ENCODE peak calls at places on chromosomes 12 and 14, in four cellular contexts. A is spleen; C is stimulated activated CD8-positive, alpha-beta memory T cell treated with anti-CD3 and anti-CD28 coated beads, Interleukin-2, amount 100 ng/mL, for 48 hours; Y is choroid plexus epithelial cell. M is an unnamed sample.

GRCh38 chr12:60451457-60451856 is 855.6 kb downstream of the SLC16A7 start:
- DNase-seq in C (no peak), A (no peak), Y (no peak), M (no peak)

GRCh38 chr14:80433811-80434210 is 222.5 kb upstream of the DIO2 start:
- DNase-seq in C (no peak), Y (no peak), A (no peak), M (no peak)

GRCh38 chr14:74444866-74445265 is 18.9 kb upstream of the SYNDIG1L start:
- DNase-seq in A (no peak), C (no peak), Y (no peak), M (no peak)

GRCh38 chr12:59936546-59936945 is 340.7 kb downstream of the SLC16A7 start:
- DNase-seq in A (no peak), C (no peak), Y (no peak), M (no peak)

GRCh38 chr12:57299514-57300016 is 48.6 kb upstream of the STAC3 start:
- DNase-seq in C (no peak), A (no peak), Y (peak), M (no peak)

GRCh38 chr14:105168979-105169507 is 467 bp upstream of the JAG2 start:
- DNase-seq in Y (no peak), A (no peak), C (no peak), M (no peak)

GRCh38 chr14:65239897-65240296 is 137.6 kb upstream of the MAX start:
- DNase-seq in C (no peak), Y (no peak), A (no peak), M (no peak)

GRCh38 chr14:96151242-96151641 is 53.4 kb upstream of the BDKRB2 start:
- DNase-seq in C (no peak), Y (no peak), A (peak), M (no peak)

GRCh38 chr12:52041695-52042123 is 9.5 kb upstream of the NR4A1 start:
- DNase-seq in C (no peak), A (peak), Y (peak), M (no peak)

GRCh38 chr12:48556631-48557030 is 13.2 kb downstream of the LALBA start:
- DNase-seq in C (no peak), A (no peak), Y (no peak), M (no peak)

GRCh38 chr12:88993655-88994054 is 358.6 kb downstream of the DUSP6 start:
- DNase-seq in C (no peak), Y (peak), A (no peak), M (no peak)

GRCh38 chr14:77988966-77989365 is 181.2 kb upstream of the NRXN3 start:
- DNase-seq in Y (peak), A (no peak), C (no peak), M (no peak)

GRCh38 chr12:15601210-15601800 is 187.9 kb downstream of the EPS8 start:
- DNase-seq in A (no peak), C (no peak), Y (peak), M (no peak)

GRCh38 chr14:92589213-92589852 is 75.8 kb downstream of the RIN3 start:
- DNase-seq in C (no peak), Y (peak), A (peak), M (no peak)

GRCh38 chr12:5988088-5988487 is 43.0 kb upstream of the ANO2 start:
- DNase-seq in C (no peak), A (no peak), Y (no peak), M (no peak)

GRCh38 chr12:68261947-68262346 is 8.5 kb upstream of the IL22 start:
- DNase-seq in C (no peak), Y (no peak), A (no peak), M (no peak)

GRCh38 chr12:21169878-21170472 is 39.0 kb downstream of the SLCO1B1 start:
- DNase-seq in Y (peak), C (peak), A (no peak), M (no peak)